ENCODE peak calls at places on chromosomes 2 and 18, in four cellular contexts. One of them, this sample, is unnamed.

GRCh38 chr2:1588994-1589611 is 155.2 kb downstream of the PXDN start:
- DNase-seq in hepatocyte: no peak
- DNase-seq in Peyer's patch: no peak
- DNase-seq in MM.1S: no peak
- DNase-seq in this sample: no peak

GRCh38 chr2:109712126-109712455 is 82.0 kb upstream of the RGPD5 start:
- DNase-seq in hepatocyte: no peak
- DNase-seq in Peyer's patch: peak; percentile 32
- DNase-seq in MM.1S: no peak
- DNase-seq in this sample: no peak

GRCh38 chr18:63313409-63313917 is 6.1 kb downstream of the BCL2 start:
- DNase-seq in hepatocyte: no peak
- DNase-seq in Peyer's patch: no peak
- DNase-seq in MM.1S: no peak
- DNase-seq in this sample: no peak

GRCh38 chr2:230012242-230012884 is 56.4 kb downstream of the SLC16A14 start:
- DNase-seq in hepatocyte: no peak
- DNase-seq in Peyer's patch: no peak
- DNase-seq in MM.1S: no peak
- DNase-seq in this sample: no peak

GRCh38 chr2:150939087-150939486 is 322.6 kb downstream of the RBM43 start:
- DNase-seq in hepatocyte: no peak
- DNase-seq in Peyer's patch: no peak
- DNase-seq in MM.1S: no peak
- DNase-seq in this sample: no peak

GRCh38 chr2:71291398-71291797 is 40.2 kb upstream of the ZNF638 start:
- DNase-seq in hepatocyte: no peak
- DNase-seq in Peyer's patch: no peak
- DNase-seq in MM.1S: no peak
- DNase-seq in this sample: no peak

GRCh38 chr18:58545338-58546096 is 83.4 kb downstream of the ALPK2 start:
- DNase-seq in hepatocyte: no peak
- DNase-seq in Peyer's patch: no peak
- DNase-seq in MM.1S: no peak
- DNase-seq in this sample: no peak

GRCh38 chr2:143525536-143525935 is 396.3 kb downstream of the ARHGAP15 start:
- DNase-seq in hepatocyte: no peak
- DNase-seq in Peyer's patch: no peak
- DNase-seq in MM.1S: no peak
- DNase-seq in this sample: no peak

GRCh38 chr2:102753563-102754159 is 8.2 kb upstream of the TMEM182 start:
- DNase-seq in hepatocyte: peak; percentile 71
- DNase-seq in Peyer's patch: peak; percentile 67
- DNase-seq in MM.1S: peak; percentile 50
- DNase-seq in this sample: no peak

GRCh38 chr2:128547667-128548066 is 229.0 kb upstream of the HS6ST1 start:
- DNase-seq in hepatocyte: no peak
- DNase-seq in Peyer's patch: no peak
- DNase-seq in MM.1S: no peak
- DNase-seq in this sample: peak; percentile 35

GRCh38 chr2:129712586-129712985 is 266.9 kb upstream of the RAB6C start:
- DNase-seq in hepatocyte: no peak
- DNase-seq in Peyer's patch: no peak
- DNase-seq in MM.1S: no peak
- DNase-seq in this sample: no peak

GRCh38 chr2:117470311-117471095 is 344.0 kb upstream of the DDX18 start:
- DNase-seq in hepatocyte: peak; percentile 61
- DNase-seq in Peyer's patch: peak; percentile 54
- DNase-seq in MM.1S: peak; percentile 64
- DNase-seq in this sample: no peak

GRCh38 chr18:48957136-48957535 is 6.4 kb upstream of the SMAD7 start:
- DNase-seq in hepatocyte: no peak
- DNase-seq in Peyer's patch: peak; percentile 79
- DNase-seq in MM.1S: no peak
- DNase-seq in this sample: peak; percentile 51
- H3K4me1 ChIP-seq in hepatocyte: peaks cover 15% of the 10 kb centered on the region
- H3K4me1 ChIP-seq in Peyer's patch: peaks cover 4% of the 10 kb centered on the region
- H3K4me1 ChIP-seq in MM.1S: peaks cover 17% of the 10 kb centered on the region
- H3K4me1 ChIP-seq in this sample: peaks cover 22% of the 10 kb centered on the region

GRCh38 chr2:51258301-51258700 is 226.4 kb upstream of the NRXN1 start:
- DNase-seq in hepatocyte: no peak
- DNase-seq in Peyer's patch: no peak
- DNase-seq in MM.1S: no peak
- DNase-seq in this sample: no peak
- H3K27ac ChIP-seq in hepatocyte: no peak overlapping the region
- H3K27ac ChIP-seq in Peyer's patch: no peak overlapping the region
- H3K27ac ChIP-seq in MM.1S: no peak overlapping the region
- H3K27ac ChIP-seq in this sample: no peak overlapping the region

DNA sequence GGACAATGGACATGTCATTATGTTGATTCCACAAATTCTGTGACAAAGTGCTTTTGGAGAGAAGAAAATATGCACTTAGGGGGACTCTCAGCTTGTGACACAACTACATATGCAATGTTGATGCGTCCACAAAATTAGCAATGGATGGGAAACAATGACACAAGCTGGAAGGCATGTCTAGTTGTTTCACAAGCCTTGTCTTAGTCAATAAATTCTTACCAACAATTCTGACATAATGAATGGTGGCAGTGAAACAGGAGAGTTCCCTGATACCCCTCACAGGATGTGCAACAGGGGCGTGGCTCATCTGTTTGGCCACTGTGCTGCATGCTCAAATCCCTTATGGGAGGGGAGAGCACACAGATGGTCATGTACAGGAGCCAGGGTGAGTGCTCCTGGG is 347.2 kb upstream of the DLGAP1 start:
- DNase-seq in hepatocyte: no peak
- DNase-seq in Peyer's patch: no peak
- DNase-seq in MM.1S: no peak
- DNase-seq in this sample: no peak
- TF ChIP-seq CTCF in hepatocyte: no peak
- TF ChIP-seq CTCF in Peyer's patch: no peak
- TF ChIP-seq CTCF in MM.1S: no peak
- TF ChIP-seq CTCF in this sample: no peak

DNA sequence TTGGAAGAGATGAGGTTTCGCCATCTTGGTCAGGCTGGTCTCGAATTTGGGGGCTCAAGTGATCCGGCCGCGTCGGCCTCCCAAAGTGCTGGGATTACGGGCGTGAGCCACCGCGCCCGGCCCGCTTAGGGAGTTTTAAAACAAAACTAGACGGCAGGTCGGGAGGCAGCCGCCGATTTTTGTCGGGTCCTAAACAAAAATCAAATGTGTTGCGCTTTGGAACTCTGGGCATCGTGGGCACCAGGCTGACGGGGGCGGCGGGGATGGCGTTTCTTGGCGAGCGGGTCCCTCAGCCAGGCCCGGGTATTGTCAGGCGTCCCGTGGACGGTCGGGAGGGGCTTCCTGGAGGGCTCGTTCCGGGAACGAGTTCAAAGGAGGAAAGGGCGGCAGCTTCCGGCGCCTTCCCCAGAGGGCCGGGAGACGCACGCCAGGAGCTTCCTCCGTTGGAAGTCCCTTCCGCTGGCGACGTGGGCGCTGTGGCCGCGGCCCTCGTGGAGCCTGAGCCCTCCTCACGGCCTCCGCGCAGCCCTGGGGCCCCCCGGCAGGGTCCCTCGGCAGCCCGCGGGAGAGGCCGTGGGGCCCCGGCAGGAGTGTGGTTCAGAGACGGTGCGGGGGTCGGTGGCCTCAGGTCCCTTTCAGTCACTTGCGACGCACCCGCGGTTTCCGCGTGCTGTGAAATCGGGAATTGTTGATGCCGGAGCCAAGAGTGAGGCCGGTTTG is 59.2 kb downstream of the EMILIN2 start:
- DNase-seq in hepatocyte: peak; percentile 71
- DNase-seq in Peyer's patch: peak; percentile 80
- DNase-seq in MM.1S: no peak
- DNase-seq in this sample: peak; percentile 87
- H3K4me1 ChIP-seq in hepatocyte: peaks cover 31% of the 10 kb centered on the region
- H3K4me1 ChIP-seq in Peyer's patch: no peaks in the 10 kb centered on the region
- H3K4me1 ChIP-seq in MM.1S: no peaks in the 10 kb centered on the region
- H3K4me1 ChIP-seq in this sample: peaks cover 24% of the 10 kb centered on the region

DNA sequence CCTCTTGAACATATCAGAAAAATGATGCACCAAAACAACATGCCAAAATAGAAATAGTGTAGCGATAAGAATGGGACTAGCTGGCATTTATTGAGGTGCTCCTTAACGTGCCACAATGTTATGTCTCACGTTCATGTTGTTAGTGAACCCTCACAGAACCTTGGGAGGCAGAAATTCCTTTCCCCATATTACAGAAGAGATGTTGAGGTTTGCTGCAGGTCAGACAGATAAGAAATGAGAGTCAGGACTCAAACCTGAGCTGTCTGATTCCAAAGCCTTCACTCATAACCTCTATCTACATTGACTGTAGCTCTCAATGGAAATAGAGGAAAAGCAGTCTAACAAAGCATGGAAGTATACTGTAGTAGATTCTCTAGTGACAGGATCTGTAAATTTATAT is 163.3 kb upstream of the STK17B start:
- DNase-seq in hepatocyte: no peak
- DNase-seq in Peyer's patch: no peak
- DNase-seq in MM.1S: no peak
- DNase-seq in this sample: no peak
- H3K27ac ChIP-seq in hepatocyte: no peak overlapping the region
- H3K27ac ChIP-seq in Peyer's patch: no peak overlapping the region
- H3K27ac ChIP-seq in MM.1S: no peak overlapping the region
- H3K27ac ChIP-seq in this sample: no peak overlapping the region

GRCh38 chr2:42975358-42975717 is 183.0 kb upstream of the HAAO start:
- DNase-seq in hepatocyte: no peak
- DNase-seq in Peyer's patch: no peak
- DNase-seq in MM.1S: no peak
- DNase-seq in this sample: no peak
- TF ChIP-seq CTCF in hepatocyte: no peak
- TF ChIP-seq CTCF in Peyer's patch: no peak
- TF ChIP-seq CTCF in MM.1S: no peak
- TF ChIP-seq CTCF in this sample: peak; percentile 1

GRCh38 chr18:5964596-5964995 is 69.3 kb upstream of the TMEM200C start:
- DNase-seq in hepatocyte: no peak
- DNase-seq in Peyer's patch: no peak
- DNase-seq in MM.1S: no peak
- DNase-seq in this sample: no peak

GRCh38 chr18:5962362-5962761 is 67.0 kb upstream of the TMEM200C start:
- DNase-seq in hepatocyte: no peak
- DNase-seq in Peyer's patch: no peak
- DNase-seq in MM.1S: no peak
- DNase-seq in this sample: no peak

GRCh38 chr18:5963267-5963666 is 67.9 kb upstream of the TMEM200C start:
- DNase-seq in hepatocyte: no peak
- DNase-seq in Peyer's patch: no peak
- DNase-seq in MM.1S: no peak
- DNase-seq in this sample: no peak

GRCh38 chr18:5964996-5965395 is 69.7 kb upstream of the TMEM200C start:
- DNase-seq in hepatocyte: no peak
- DNase-seq in Peyer's patch: no peak
- DNase-seq in MM.1S: no peak
- DNase-seq in this sample: no peak

DNA sequence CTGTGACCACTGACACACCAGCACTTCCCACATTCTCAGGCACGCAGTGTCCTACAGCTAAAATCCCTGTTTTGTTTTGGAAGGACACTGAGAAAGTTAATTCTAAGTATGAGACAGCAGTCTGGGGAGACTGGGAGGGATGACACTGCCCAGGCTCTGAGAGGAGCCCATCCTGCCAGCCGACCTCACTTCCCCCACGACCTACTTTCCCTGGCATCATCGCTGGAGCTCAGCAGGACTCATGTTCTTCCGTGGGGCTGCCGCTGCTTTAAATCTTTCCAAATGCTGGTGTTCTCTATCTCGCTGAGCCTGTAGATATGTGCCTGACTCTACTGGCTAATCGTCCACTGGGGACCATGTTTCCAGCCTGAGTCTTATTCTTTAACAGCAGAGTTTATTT is 68.8 kb upstream of the TMEM200C start:
- DNase-seq in hepatocyte: no peak
- DNase-seq in Peyer's patch: no peak
- DNase-seq in MM.1S: no peak
- DNase-seq in this sample: no peak
- H3K4me1 ChIP-seq in hepatocyte: peaks cover 12% of the 10 kb centered on the region
- H3K4me1 ChIP-seq in Peyer's patch: peaks cover 3% of the 10 kb centered on the region
- H3K4me1 ChIP-seq in MM.1S: no peaks in the 10 kb centered on the region
- H3K4me1 ChIP-seq in this sample: no peaks in the 10 kb centered on the region

GRCh38 chr18:54806526-54806925 is 21.8 kb upstream of the RAB27B start:
- DNase-seq in hepatocyte: no peak
- DNase-seq in Peyer's patch: no peak
- DNase-seq in MM.1S: no peak
- DNase-seq in this sample: no peak

GRCh38 chr18:54802686-54803395 is 25.4 kb upstream of the RAB27B start:
- DNase-seq in hepatocyte: no peak
- DNase-seq in Peyer's patch: no peak
- DNase-seq in MM.1S: no peak
- DNase-seq in this sample: no peak

GRCh38 chr18:54802178-54802577 is 26.1 kb upstream of the RAB27B start:
- DNase-seq in hepatocyte: no peak
- DNase-seq in Peyer's patch: no peak
- DNase-seq in MM.1S: no peak
- DNase-seq in this sample: no peak

GRCh38 chr18:54807303-54807702 is 21.0 kb upstream of the RAB27B start:
- DNase-seq in hepatocyte: no peak
- DNase-seq in Peyer's patch: no peak
- DNase-seq in MM.1S: no peak
- DNase-seq in this sample: no peak

DNA sequence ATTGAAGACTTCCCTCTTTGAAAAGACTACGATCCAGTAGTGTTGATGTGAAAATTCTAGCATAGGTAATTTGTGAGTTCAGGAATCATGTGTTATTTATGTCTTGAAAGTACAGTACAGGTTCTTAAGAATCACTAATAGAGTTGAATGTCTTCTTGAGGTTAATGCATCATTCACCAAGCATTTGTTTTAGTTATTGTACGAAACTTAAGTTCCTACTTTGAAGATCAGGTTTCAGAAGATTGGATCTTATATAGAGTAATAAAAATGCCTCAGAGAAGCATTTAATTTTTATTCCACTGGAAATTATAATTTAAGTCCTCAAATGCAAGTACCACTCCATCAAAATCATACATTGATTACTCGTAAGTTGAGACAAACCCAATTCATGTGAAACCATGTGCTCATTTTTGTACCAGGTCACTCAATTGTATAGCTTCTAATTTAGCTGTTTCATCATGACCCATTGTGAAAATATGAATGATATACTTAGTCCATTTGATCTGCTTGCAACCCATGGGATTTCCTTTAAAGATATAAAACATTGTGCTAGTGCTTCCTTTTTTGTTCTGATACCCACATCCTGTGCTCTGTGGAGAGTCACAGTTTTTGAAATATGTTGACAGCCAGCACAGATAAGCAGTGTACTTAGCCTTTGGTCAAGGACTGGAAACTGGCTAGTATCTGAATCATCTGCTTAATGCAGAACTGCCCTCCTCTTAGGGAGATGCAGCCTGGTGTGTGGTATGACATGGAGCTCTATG is 22.5 kb upstream of the RAB27B start:
- DNase-seq in hepatocyte: peak; percentile 50
- DNase-seq in Peyer's patch: no peak
- DNase-seq in MM.1S: no peak
- DNase-seq in this sample: no peak
- H3K27ac ChIP-seq in hepatocyte: no peak overlapping the region
- H3K27ac ChIP-seq in Peyer's patch: no peak overlapping the region
- H3K27ac ChIP-seq in MM.1S: no peak overlapping the region
- H3K27ac ChIP-seq in this sample: peak overlapping the region; percentile 14

This sample was measured in spleen.